ENCODE peak calls at places on chromosomes 1 and 21, in five cellular contexts. I is dorsolateral prefrontal cortex, Y is right lobe of liver, J is Peyer's patch, P is fibroblast of pulmonary artery. S is an unnamed sample.

GRCh38 chr1:221517961-221518360 is 223.9 kb downstream of the DUSP10 start:
- DNase-seq in I (no peak), Y (no peak), J (no peak), P (peak; percentile 94), S (no peak)

GRCh38 chr1:94094466-94095111 is 26.4 kb downstream of the ABCA4 start:
- DNase-seq in I (no peak), Y (no peak), J (peak; percentile 61), P (peak; percentile 92), S (no peak)

GRCh38 chr1:24283326-24284155 is 35.6 kb upstream of the GRHL3 start:
- DNase-seq in I (no peak), Y (no peak), J (peak; percentile 61), P (peak; percentile 69), S (no peak)

GRCh38 chr1:80769351-80769750 is 1031.4 kb upstream of the ADGRL2 start:
- DNase-seq in I (no peak), Y (no peak), J (no peak), P (no peak), S (no peak)

GRCh38 chr1:202589190-202589680 is 121.0 kb downstream of the SYT2 start:
- DNase-seq in I (no peak), Y (no peak), J (peak; percentile 74), P (peak; percentile 99), S (peak; percentile 63)

GRCh38 chr21:45362748-45363145 is 42.2 kb upstream of the COL18A1 start:
- DNase-seq in I (no peak), Y (no peak), J (no peak), P (no peak), S (no peak)

GRCh38 chr1:110056776-110057175 is 13.7 kb downstream of the ALX3 start:
- DNase-seq in I (peak; percentile 35), Y (no peak), J (peak; percentile 71), P (peak; percentile 30), S (no peak)

GRCh38 chr1:219514728-219515127 is 98.2 kb downstream of the ZC3H11B start:
- DNase-seq in I (no peak), Y (no peak), J (no peak), P (peak; percentile 40), S (no peak)

GRCh38 chr1:209490013-209490412 is 93.5 kb upstream of the CAMK1G start:
- DNase-seq in I (no peak), Y (no peak), J (no peak), P (peak; percentile 28), S (no peak)

GRCh38 chr1:9473032-9473792 is 66.1 kb upstream of the SLC25A33 start:
- DNase-seq in I (peak; percentile 51), Y (no peak), J (peak; percentile 80), P (peak; percentile 87), S (no peak)

GRCh38 chr1:169322138-169322537 is 45.5 kb downstream of the NME7 start:
- DNase-seq in I (no peak), Y (no peak), J (no peak), P (no peak), S (no peak)

GRCh38 chr21:27300770-27301169 is 333.9 kb upstream of the ADAMTS5 start:
- DNase-seq in I (no peak), Y (no peak), J (no peak), P (no peak), S (no peak)

GRCh38 chr1:181969902-181970301 is 91.6 kb downstream of the ZNF648 start:
- DNase-seq in I (no peak), Y (no peak), J (no peak), P (no peak), S (no peak)

GRCh38 chr1:167409183-167409582 is 109.1 kb downstream of the CD247 start:
- DNase-seq in I (no peak), Y (no peak), J (no peak), P (no peak), S (no peak)
- TF ChIP-seq CTCF in I (no peak), Y (no peak), J (no peak), P (no peak), S (peak; percentile 26)

DNA sequence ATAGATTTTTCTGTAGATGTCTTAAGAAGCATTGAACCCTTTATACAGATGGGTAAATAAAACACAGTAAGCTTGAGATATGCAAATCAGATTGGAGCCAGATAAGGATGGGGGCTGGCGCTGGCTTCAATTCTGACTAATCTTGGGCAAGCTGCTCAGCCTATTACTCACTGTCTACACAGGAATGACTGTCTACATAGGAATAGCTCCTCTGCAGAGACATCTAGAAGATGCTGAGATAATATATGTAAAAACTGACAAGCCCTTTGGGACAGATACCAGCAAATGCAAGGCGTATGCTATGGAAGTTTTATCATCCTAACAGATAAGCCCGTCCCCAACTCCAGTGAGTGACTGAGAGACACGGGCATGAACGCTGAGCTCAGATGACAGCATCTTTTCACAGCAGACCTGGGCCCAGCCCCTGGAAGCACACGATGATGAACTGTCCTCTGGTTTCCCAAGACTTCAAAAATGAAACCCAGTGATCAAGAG is 1.7 kb downstream of the CLDN14 start:
- DNase-seq in I (no peak), Y (no peak), J (no peak), P (peak; percentile 80), S (peak; percentile 52)
- H3K4me3 ChIP-seq in I (no peak overlapping the region), Y (peak overlapping the region; percentile 95), J (no peak overlapping the region), P (no peak overlapping the region), S (no peak overlapping the region)

GRCh38 chr1:197126698-197127097 is 19.8 kb downstream of the ASPM start:
- DNase-seq in I (no peak), Y (no peak), J (no peak), P (no peak), S (no peak)
- TF ChIP-seq CTCF in I (no peak), Y (no peak), J (no peak), P (no peak), S (no peak)

DNA sequence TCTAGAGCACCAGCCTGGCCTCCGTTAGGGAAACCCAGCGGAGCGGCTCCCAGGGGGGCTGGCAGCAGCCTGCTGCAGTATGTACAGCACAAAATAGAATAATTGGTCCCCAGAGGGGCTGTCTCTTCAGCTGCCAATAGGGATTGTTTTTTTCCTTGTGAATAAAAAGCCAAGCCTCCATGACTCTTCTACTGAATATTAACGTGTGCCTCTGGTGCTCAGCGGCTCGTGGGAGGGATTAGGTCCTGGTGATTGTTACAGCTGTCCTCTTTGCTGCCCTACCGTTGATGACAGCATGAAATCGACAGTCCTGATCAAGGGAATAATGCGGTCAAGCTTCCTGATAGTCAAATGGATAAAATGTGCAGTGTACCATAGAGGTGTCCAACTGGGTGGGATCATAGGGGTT is 190.7 kb upstream of the RUNX1 start:
- DNase-seq in I (no peak), Y (no peak), J (no peak), P (no peak), S (no peak)
- H3K4me3 ChIP-seq in I (no peak overlapping the region), Y (no peak overlapping the region), J (no peak overlapping the region), P (no peak overlapping the region), S (no peak overlapping the region)

DNA sequence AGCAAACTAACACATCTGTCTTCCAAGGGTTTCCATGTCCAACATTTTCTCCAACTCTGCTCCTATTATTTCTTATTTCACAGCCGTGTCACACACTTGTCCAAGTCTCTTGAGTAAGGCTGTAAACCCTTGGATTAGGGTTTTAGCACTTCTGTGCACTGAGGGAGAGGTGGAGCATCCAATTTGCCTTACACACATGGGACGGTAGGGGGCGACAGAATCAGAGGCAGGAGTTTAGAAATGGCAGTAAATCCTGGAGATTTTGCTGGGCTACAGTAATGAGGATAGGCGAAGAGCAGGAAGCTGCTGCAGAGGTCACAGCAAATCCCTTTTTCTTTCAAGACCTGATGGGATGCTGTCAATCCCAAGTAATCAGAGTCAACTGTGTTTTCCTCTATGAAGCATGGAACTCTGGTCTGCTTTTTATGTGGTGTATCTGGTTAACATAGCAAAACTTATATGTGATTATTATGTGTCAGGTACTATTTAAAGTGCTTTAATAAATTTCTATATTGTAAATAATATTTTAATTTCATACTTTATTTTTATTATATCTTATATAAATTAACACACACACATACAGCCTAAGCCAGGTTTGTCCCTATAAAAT is 15.4 kb upstream of the LCE5A start:
- DNase-seq in I (no peak), Y (no peak), J (peak; percentile 79), P (peak; percentile 22), S (no peak)
- TF ChIP-seq CTCF in I (no peak), Y (peak; percentile 32), J (no peak), P (peak; percentile 70), S (peak; percentile 87)

GRCh38 chr1:100613817-100614559 is 76.0 kb downstream of the GPR88 start:
- DNase-seq in I (no peak), Y (no peak), J (no peak), P (no peak), S (no peak)
- H3K4me3 ChIP-seq in I (no peak overlapping the region), Y (no peak overlapping the region), J (no peak overlapping the region), P (no peak overlapping the region), S (no peak overlapping the region)

DNA sequence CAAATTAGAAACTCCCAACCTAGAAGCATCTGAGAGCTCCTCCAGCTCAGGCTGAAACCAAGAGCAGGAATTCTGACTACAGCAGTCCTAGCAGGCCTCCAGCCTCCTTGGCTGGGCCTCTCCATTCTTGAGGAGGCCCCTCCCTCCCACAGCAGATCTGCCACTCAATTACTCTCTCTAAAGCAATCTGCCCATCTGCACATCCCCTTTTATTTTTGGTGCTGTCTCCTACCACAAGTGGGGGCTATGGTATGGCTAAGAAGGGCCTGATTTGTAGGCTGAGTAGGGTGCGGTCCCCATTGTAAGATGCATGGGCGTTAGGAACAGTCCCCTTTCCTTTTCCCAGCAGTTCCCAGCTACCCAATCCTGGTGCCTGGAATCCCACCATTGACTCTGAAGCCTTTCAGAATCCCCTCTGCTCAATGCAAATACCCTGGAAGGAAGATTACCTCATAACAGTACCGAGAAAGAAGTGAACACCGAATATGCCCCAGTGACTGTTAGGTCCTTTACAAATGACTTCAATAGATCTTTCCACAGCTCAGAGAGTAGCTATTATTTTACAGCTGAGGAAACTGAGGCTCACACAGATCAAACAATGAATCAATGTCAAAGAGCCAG is 11.6 kb upstream of the TTC39A start:
- DNase-seq in I (no peak), Y (no peak), J (no peak), P (no peak), S (no peak)
- TF ChIP-seq CTCF in I (no peak), Y (no peak), J (no peak), P (no peak), S (peak; percentile 17)

GRCh38 chr1:6026095-6026809 is 19.4 kb upstream of the KCNAB2 start:
- DNase-seq in I (peak; percentile 62), Y (peak; percentile 92), J (peak; percentile 99), P (no peak), S (peak; percentile 67)

GRCh38 chr1:6023346-6023745 is 22.3 kb upstream of the KCNAB2 start:
- DNase-seq in I (no peak), Y (no peak), J (no peak), P (no peak), S (no peak)

GRCh38 chr1:6024376-6024775 is 21.3 kb upstream of the KCNAB2 start:
- DNase-seq in I (no peak), Y (no peak), J (no peak), P (no peak), S (no peak)

GRCh38 chr1:6027591-6027990 is 18.1 kb upstream of the KCNAB2 start:
- DNase-seq in I (no peak), Y (no peak), J (no peak), P (no peak), S (no peak)

GRCh38 chr1:6025269-6026094 is 20.2 kb upstream of the KCNAB2 start:
- DNase-seq in I (peak; percentile 86), Y (no peak), J (peak; percentile 57), P (no peak), S (peak; percentile 79)
- H3K4me3 ChIP-seq in I (no peak overlapping the region), Y (peak overlapping the region; percentile 34), J (peak overlapping the region; percentile 44), P (no peak overlapping the region), S (peak overlapping the region; percentile 44)